ENCODE peak calls at places on chromosomes 11 and 22, in seven cellular contexts. One of them, this sample, is unnamed. For H3K4me1, the result is how much of the 10 kb centered on the place peaks cover.

GRCh38 chr22:17120711-17121234 is 387 bp downstream of the TMEM121B start:
- DNase-seq in K562: peak
- DNase-seq in H9: no peak
- DNase-seq in neural progenitor cell: peak
- DNase-seq in GM23248: peak
- DNase-seq in PC-9: no peak
- DNase-seq in Karpas-422: no peak
- DNase-seq in this sample: no peak

GRCh38 chr11:63251312-63251711 is 7.9 kb upstream of the SLC22A25 start:
- DNase-seq in H9: no peak
- DNase-seq in PC-9: no peak
- DNase-seq in GM23248: no peak
- DNase-seq in K562: no peak
- DNase-seq in Karpas-422: no peak
- DNase-seq in neural progenitor cell: no peak
- DNase-seq in this sample: no peak

GRCh38 chr11:102361100-102362021 is 14.3 kb downstream of the BIRC2 start:
- DNase-seq in K562: no peak
- DNase-seq in GM23248: peak
- DNase-seq in H9: no peak
- DNase-seq in neural progenitor cell: no peak
- DNase-seq in Karpas-422: peak
- DNase-seq in PC-9: no peak
- DNase-seq in this sample: no peak

GRCh38 chr11:67558084-67558772 is 25.4 kb upstream of the GSTP1 start:
- DNase-seq in H9: no peak
- DNase-seq in neural progenitor cell: no peak
- DNase-seq in K562: no peak
- DNase-seq in GM23248: peak
- DNase-seq in Karpas-422: no peak
- DNase-seq in PC-9: no peak
- DNase-seq in this sample: peak

GRCh38 chr11:28654191-28654590 is 546.0 kb downstream of the METTL15 start:
- DNase-seq in PC-9: no peak
- DNase-seq in Karpas-422: no peak
- DNase-seq in GM23248: no peak
- DNase-seq in K562: no peak
- DNase-seq in neural progenitor cell: no peak
- DNase-seq in H9: no peak
- DNase-seq in this sample: no peak

GRCh38 chr11:46296520-46297448 is 19.3 kb downstream of the CREB3L1 start:
- DNase-seq in H9: peak
- DNase-seq in PC-9: peak
- DNase-seq in GM23248: peak
- DNase-seq in neural progenitor cell: peak
- DNase-seq in Karpas-422: no peak
- DNase-seq in K562: peak
- DNase-seq in this sample: peak

GRCh38 chr22:35638408-35638807 is 9.8 kb upstream of the APOL6 start:
- DNase-seq in Karpas-422: no peak
- DNase-seq in K562: no peak
- DNase-seq in GM23248: peak
- DNase-seq in neural progenitor cell: peak
- DNase-seq in PC-9: no peak
- DNase-seq in H9: no peak
- DNase-seq in this sample: no peak

GRCh38 chr11:119626910-119627305 is 102.1 kb downstream of the NECTIN1 start:
- DNase-seq in K562: no peak
- DNase-seq in neural progenitor cell: peak
- DNase-seq in H9: peak
- DNase-seq in Karpas-422: no peak
- DNase-seq in GM23248: no peak
- DNase-seq in PC-9: no peak
- DNase-seq in this sample: no peak

GRCh38 chr22:28014141-28015055 is 95.3 kb upstream of the PITPNB start:
- DNase-seq in Karpas-422: no peak
- DNase-seq in H9: no peak
- DNase-seq in K562: no peak
- DNase-seq in neural progenitor cell: peak
- DNase-seq in GM23248: no peak
- DNase-seq in PC-9: no peak
- DNase-seq in this sample: no peak

GRCh38 chr22:20520093-20520511 is 12.7 kb downstream of the MED15 start:
- DNase-seq in Karpas-422: no peak
- DNase-seq in K562: peak
- DNase-seq in H9: no peak
- DNase-seq in neural progenitor cell: no peak
- DNase-seq in GM23248: peak
- DNase-seq in PC-9: no peak
- DNase-seq in this sample: no peak

GRCh38 chr11:65041206-65042035 is at the start of gene SAC3D1:
- DNase-seq in K562: peak
- DNase-seq in neural progenitor cell: peak
- DNase-seq in GM23248: peak
- DNase-seq in H9: no peak
- DNase-seq in Karpas-422: peak
- DNase-seq in PC-9: peak
- DNase-seq in this sample: peak

GRCh38 chr11:65045061-65045460 is 4.1 kb downstream of the SAC3D1 start:
- DNase-seq in H9: no peak
- DNase-seq in GM23248: no peak
- DNase-seq in Karpas-422: no peak
- DNase-seq in K562: peak
- DNase-seq in neural progenitor cell: no peak
- DNase-seq in PC-9: no peak
- DNase-seq in this sample: no peak

GRCh38 chr11:65043881-65044501 is 3.0 kb downstream of the SAC3D1 start:
- DNase-seq in GM23248: peak
- DNase-seq in H9: no peak
- DNase-seq in Karpas-422: no peak
- DNase-seq in neural progenitor cell: no peak
- DNase-seq in K562: peak
- DNase-seq in PC-9: peak
- DNase-seq in this sample: peak

GRCh38 chr11:65040520-65041205 is 347 bp upstream of the SAC3D1 start:
- DNase-seq in GM23248: peak
- DNase-seq in PC-9: peak
- DNase-seq in H9: peak
- DNase-seq in K562: peak
- DNase-seq in neural progenitor cell: peak
- DNase-seq in Karpas-422: peak
- DNase-seq in this sample: peak

GRCh38 chr11:65042899-65043298 is 1.9 kb downstream of the SAC3D1 start:
- DNase-seq in H9: no peak
- DNase-seq in Karpas-422: no peak
- DNase-seq in PC-9: peak
- DNase-seq in neural progenitor cell: no peak
- DNase-seq in K562: no peak
- DNase-seq in GM23248: no peak
- DNase-seq in this sample: peak
- H3K4me2 ChIP-seq in H9: no peak
- H3K4me2 ChIP-seq in Karpas-422: peak
- H3K4me2 ChIP-seq in PC-9: peak
- H3K4me2 ChIP-seq in neural progenitor cell: no peak
- H3K4me2 ChIP-seq in K562: no peak
- H3K4me2 ChIP-seq in GM23248: no peak
- H3K4me2 ChIP-seq in this sample: peak

GRCh38 chr22:48856308-48856615 is 971.4 kb downstream of the BRD1 start:
- DNase-seq in K562: no peak
- DNase-seq in GM23248: no peak
- DNase-seq in neural progenitor cell: no peak
- DNase-seq in Karpas-422: no peak
- DNase-seq in PC-9: no peak
- DNase-seq in H9: no peak
- DNase-seq in this sample: no peak

GRCh38 chr22:48855593-48856307 is 971.9 kb downstream of the BRD1 start:
- DNase-seq in H9: no peak
- DNase-seq in Karpas-422: no peak
- DNase-seq in PC-9: no peak
- DNase-seq in neural progenitor cell: no peak
- DNase-seq in K562: no peak
- DNase-seq in GM23248: no peak
- DNase-seq in this sample: no peak

GRCh38 chr22:48855013-48855412 is 972.7 kb downstream of the BRD1 start:
- DNase-seq in H9: no peak
- DNase-seq in K562: no peak
- DNase-seq in neural progenitor cell: no peak
- DNase-seq in Karpas-422: no peak
- DNase-seq in PC-9: no peak
- DNase-seq in GM23248: no peak
- DNase-seq in this sample: no peak

GRCh38 chr22:48851933-48852549 is 975.6 kb downstream of the BRD1 start:
- DNase-seq in K562: no peak
- DNase-seq in GM23248: no peak
- DNase-seq in neural progenitor cell: no peak
- DNase-seq in PC-9: no peak
- DNase-seq in H9: no peak
- DNase-seq in Karpas-422: no peak
- DNase-seq in this sample: no peak

DNA sequence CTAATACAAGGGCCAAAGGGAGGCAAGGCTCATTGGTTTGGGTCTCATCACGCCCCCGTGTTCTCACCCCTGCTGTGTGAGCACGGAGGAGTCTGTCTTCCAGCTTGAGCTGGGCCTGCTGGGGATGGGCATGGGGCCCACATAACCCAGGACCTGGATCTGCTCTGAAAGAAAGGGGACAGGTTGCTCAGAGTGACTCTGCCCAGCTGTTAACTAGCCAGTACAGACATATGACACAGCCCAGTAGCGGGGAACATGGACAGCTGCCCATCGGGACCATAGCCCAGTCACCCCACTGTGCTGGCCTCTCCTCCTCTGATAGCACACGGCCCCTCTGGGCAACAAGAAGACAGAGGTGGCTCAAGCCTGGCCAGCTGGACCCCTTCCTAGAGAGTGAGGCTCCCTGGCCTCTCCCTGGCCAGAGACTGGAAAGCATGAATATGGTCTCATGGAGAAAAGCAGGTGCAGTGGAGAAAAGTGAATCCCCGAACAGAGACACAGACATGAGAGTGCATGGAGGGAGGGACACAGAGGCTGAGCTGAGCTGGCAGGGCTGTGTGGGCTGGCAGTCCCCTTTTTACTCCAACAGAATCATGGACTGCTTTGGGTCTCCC is 973.9 kb downstream of the BRD1 start:
- DNase-seq in GM23248: no peak
- DNase-seq in PC-9: no peak
- DNase-seq in neural progenitor cell: no peak
- DNase-seq in K562: no peak
- DNase-seq in Karpas-422: no peak
- DNase-seq in H9: no peak
- DNase-seq in this sample: no peak
- H3K4me1 ChIP-seq in GM23248: under half
- H3K4me1 ChIP-seq in PC-9: under half
- H3K4me1 ChIP-seq in neural progenitor cell: under half
- H3K4me1 ChIP-seq in K562: under half
- H3K4me1 ChIP-seq in Karpas-422: under half
- H3K4me1 ChIP-seq in H9: under half
- H3K4me1 ChIP-seq in this sample: under half

GRCh38 chr11:48014917-48015316 is 34.6 kb downstream of the PTPRJ start:
- DNase-seq in neural progenitor cell: no peak
- DNase-seq in Karpas-422: no peak
- DNase-seq in H9: no peak
- DNase-seq in K562: no peak
- DNase-seq in GM23248: no peak
- DNase-seq in PC-9: no peak
- DNase-seq in this sample: no peak
- H3K4me2 ChIP-seq in neural progenitor cell: no peak
- H3K4me2 ChIP-seq in Karpas-422: peak
- H3K4me2 ChIP-seq in H9: no peak
- H3K4me2 ChIP-seq in K562: no peak
- H3K4me2 ChIP-seq in GM23248: no peak
- H3K4me2 ChIP-seq in PC-9: no peak
- H3K4me2 ChIP-seq in this sample: no peak

GRCh38 chr11:11081273-11081672 is 223.4 kb upstream of the ZBED5 start:
- DNase-seq in H9: no peak
- DNase-seq in PC-9: no peak
- DNase-seq in K562: no peak
- DNase-seq in Karpas-422: no peak
- DNase-seq in neural progenitor cell: no peak
- DNase-seq in GM23248: no peak
- DNase-seq in this sample: no peak

GRCh38 chr11:11084337-11084736 is 226.5 kb upstream of the ZBED5 start:
- DNase-seq in neural progenitor cell: no peak
- DNase-seq in GM23248: no peak
- DNase-seq in H9: no peak
- DNase-seq in PC-9: no peak
- DNase-seq in K562: no peak
- DNase-seq in Karpas-422: no peak
- DNase-seq in this sample: no peak

GRCh38 chr11:11083441-11083840 is 225.6 kb upstream of the ZBED5 start:
- DNase-seq in Karpas-422: no peak
- DNase-seq in H9: no peak
- DNase-seq in K562: no peak
- DNase-seq in GM23248: no peak
- DNase-seq in neural progenitor cell: no peak
- DNase-seq in PC-9: no peak
- DNase-seq in this sample: no peak

GRCh38 chr11:11082651-11083050 is 224.8 kb upstream of the ZBED5 start:
- DNase-seq in GM23248: no peak
- DNase-seq in neural progenitor cell: no peak
- DNase-seq in H9: no peak
- DNase-seq in Karpas-422: no peak
- DNase-seq in K562: no peak
- DNase-seq in PC-9: no peak
- DNase-seq in this sample: no peak

DNA sequence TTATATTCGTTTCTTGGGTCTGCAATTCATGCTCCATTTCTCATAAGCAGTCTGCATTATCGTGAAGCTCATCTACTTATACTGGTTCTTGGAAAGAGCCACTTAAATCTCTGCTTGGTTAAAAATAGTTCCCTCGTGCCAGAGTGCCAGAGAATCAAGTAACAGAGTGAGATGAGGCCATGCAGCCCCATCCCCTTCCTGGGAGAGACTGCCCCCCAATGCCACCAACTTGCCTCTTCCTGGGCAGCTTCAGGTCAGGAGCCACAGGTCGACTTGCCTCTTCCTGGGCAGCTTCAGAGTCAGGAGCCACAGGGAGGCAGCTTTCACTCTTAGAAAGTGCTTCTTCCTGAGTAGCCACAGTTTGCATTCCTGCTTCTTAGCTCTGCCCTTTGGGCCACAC is 223.9 kb upstream of the ZBED5 start:
- DNase-seq in H9: peak
- DNase-seq in K562: no peak
- DNase-seq in neural progenitor cell: no peak
- DNase-seq in GM23248: no peak
- DNase-seq in Karpas-422: no peak
- DNase-seq in PC-9: no peak
- DNase-seq in this sample: no peak
- H3K4me1 ChIP-seq in H9: under half
- H3K4me1 ChIP-seq in K562: under half
- H3K4me1 ChIP-seq in neural progenitor cell: under half
- H3K4me1 ChIP-seq in GM23248: under half
- H3K4me1 ChIP-seq in Karpas-422: under half
- H3K4me1 ChIP-seq in PC-9: under half
- H3K4me1 ChIP-seq in this sample: under half